ENCODE peak calls at places on chromosome 3, in nine cellular contexts. A is frontal cortex, T is HFFc6, N is fibroblast of the conjunctiva, B is T-helper 2 cell, K is AG04450, F is substantia nigra, P is LoVo, V is C1 segment of cervical spinal cord. C is an unnamed sample.

GRCh38 chr3:124467980-124468902 is 262.0 kb upstream of the UMPS start:
- DNase-seq in V (peak; percentile 5), F (peak; percentile 7), T (peak; percentile 21), A (no peak), B (no peak), P (peak; percentile 59), K (no peak), N (peak; percentile 10), C (no peak)

GRCh38 chr3:110881069-110881468 is 190.5 kb upstream of the NECTIN3 start:
- DNase-seq in B (no peak), N (peak; percentile 6), F (peak; percentile 31), P (peak; percentile 31), A (no peak), T (no peak), K (peak; percentile 1), V (no peak), C (no peak)

GRCh38 chr3:42745776-42746454 is 27.1 kb downstream of the CCDC13 start:
- DNase-seq in B (no peak), K (no peak), F (no peak), T (no peak), N (no peak), V (no peak), A (no peak), P (no peak), C (no peak)

GRCh38 chr3:31116651-31117050 is 222.2 kb upstream of the GADL1 start:
- DNase-seq in V (no peak), B (no peak), A (no peak), N (no peak), T (peak; percentile 4), K (peak; percentile 8), P (no peak), F (no peak), C (no peak)

GRCh38 chr3:115194461-115194860 is 47.4 kb upstream of the ZBTB20 start:
- DNase-seq in F (no peak), K (no peak), B (no peak), T (no peak), P (no peak), A (no peak), V (no peak), N (no peak), C (no peak)

GRCh38 chr3:53123510-53123909 is 6.7 kb downstream of the RFT1 start:
- DNase-seq in F (no peak), P (no peak), T (no peak), K (no peak), B (no peak), N (no peak), V (no peak), A (no peak), C (no peak)

GRCh38 chr3:175386630-175387029 is 527.5 kb downstream of the NAALADL2 start:
- DNase-seq in N (no peak), A (no peak), V (no peak), B (no peak), T (peak; percentile 94), P (no peak), K (peak; percentile 49), F (no peak), C (peak; percentile 66)

GRCh38 chr3:15009156-15009555 is 56.0 kb downstream of the MRPS25 start:
- DNase-seq in V (no peak), P (no peak), K (no peak), B (no peak), F (no peak), A (no peak), N (no peak), T (no peak), C (no peak)

GRCh38 chr3:110016235-110016634 is 678.9 kb upstream of the DPPA4 start:
- DNase-seq in F (no peak), V (no peak), T (no peak), K (no peak), N (no peak), P (no peak), B (no peak), A (no peak), C (no peak)

GRCh38 chr3:115576325-115576724 is 47.0 kb upstream of the GAP43 start:
- DNase-seq in V (no peak), T (no peak), B (no peak), N (no peak), P (no peak), A (no peak), K (no peak), F (no peak), C (no peak)

GRCh38 chr3:3799173-3800075 is at the start of gene LRRN1:
- DNase-seq in A (peak; percentile 91), F (peak; percentile 83), V (peak; percentile 72), B (no peak), K (no peak), T (no peak), N (no peak), P (no peak), C (no peak)

GRCh38 chr3:30260747-30261146 is 345.7 kb upstream of the TGFBR2 start:
- DNase-seq in P (no peak), F (no peak), B (no peak), V (no peak), A (no peak), K (no peak), N (no peak), T (peak; percentile 67), C (no peak)

GRCh38 chr3:44795197-44795596 is 33.6 kb downstream of the KIF15 start:
- DNase-seq in F (no peak), T (peak; percentile 35), K (no peak), P (no peak), V (no peak), B (no peak), A (no peak), N (no peak), C (no peak)

C was measured in HFF-Myc.